ENCODE peak calls at places on chromosomes 2 and 18, in four cellular contexts. G is transverse colon, N is A549, F is suprapubic skin. K is an unnamed sample.

GRCh38 chr2:2270808-2271415 is 60.2 kb downstream of the MYT1L start:
- DNase-seq in G (no peak), N (no peak), F (no peak), K (no peak)

GRCh38 chr2:100064592-100065006 is 77.8 kb downstream of the AFF3 start:
- DNase-seq in G (no peak), N (no peak), F (no peak), K (no peak)

GRCh38 chr2:12284487-12284886 is 432.2 kb upstream of the TRIB2 start:
- DNase-seq in G (no peak), N (no peak), F (no peak), K (no peak)

GRCh38 chr2:208496129-208496528 is 89.5 kb downstream of the PTH2R start:
- DNase-seq in G (no peak), N (no peak), F (no peak), K (no peak)

GRCh38 chr2:221529943-221530652 is 42.0 kb downstream of the EPHA4 start:
- DNase-seq in G (no peak), N (peak; percentile 24), F (no peak), K (no peak)

GRCh38 chr2:124209441-124209840 is 184.4 kb downstream of the CNTNAP5 start:
- DNase-seq in G (no peak), N (no peak), F (no peak), K (no peak)

GRCh38 chr2:102975996-102976636 is 214.3 kb downstream of the TMEM182 start:
- DNase-seq in G (peak; percentile 24), N (peak; percentile 55), F (no peak), K (no peak)

GRCh38 chr2:1681323-1682310 is 62.7 kb downstream of the PXDN start:
- DNase-seq in G (no peak), N (no peak), F (no peak), K (no peak)

GRCh38 chr2:54341656-54342055 is 85.6 kb upstream of the TSPYL6 start:
- DNase-seq in G (no peak), N (no peak), F (no peak), K (no peak)

GRCh38 chr18:11310476-11311086 is 161.2 kb upstream of the PIEZO2 start:
- DNase-seq in G (peak; percentile 17), N (peak; percentile 52), F (no peak), K (no peak)

GRCh38 chr2:33160217-33160616 is 213.5 kb downstream of the LTBP1 start:
- DNase-seq in G (no peak), N (no peak), F (no peak), K (no peak)

GRCh38 chr2:33153008-33153407 is 206.3 kb downstream of the LTBP1 start:
- DNase-seq in G (no peak), N (no peak), F (no peak), K (no peak)

GRCh38 chr2:33158482-33159003 is 211.8 kb downstream of the LTBP1 start:
- DNase-seq in G (no peak), N (no peak), F (no peak), K (no peak)
- TF ChIP-seq EP300 in G (peak; percentile 94), N (no peak), F (peak; percentile 93), K (no peak)

GRCh38 chr2:96413067-96413722 is 77.6 kb downstream of the NCAPH start:
- DNase-seq in G (peak; percentile 39), N (peak; percentile 61), F (no peak), K (no peak)
- H3K4me3 ChIP-seq in G (peak overlapping the region; percentile 30), N (peak overlapping the region; percentile 47), F (peak overlapping the region; percentile 44), K (peak overlapping the region; percentile 10)

DNA sequence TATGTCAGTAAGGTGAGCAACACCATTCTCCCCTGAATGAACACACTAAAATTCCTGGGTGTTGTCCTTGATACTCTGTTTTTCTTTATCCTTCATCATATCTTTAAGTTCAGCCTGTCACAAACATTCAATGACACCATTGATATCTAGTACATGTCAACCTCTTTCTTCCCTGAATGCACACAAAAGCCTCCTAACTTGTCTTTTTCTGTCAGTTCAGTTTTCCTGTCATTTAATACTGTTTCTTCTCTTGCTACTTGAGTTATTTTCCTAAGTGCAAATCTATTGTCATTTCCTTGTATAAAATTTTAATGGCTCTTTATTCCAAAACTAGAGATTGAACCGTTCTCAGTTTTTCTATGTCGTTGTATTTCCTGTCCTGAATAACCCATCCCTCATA is 1107.6 kb upstream of the SLC39A10 start:
- DNase-seq in G (no peak), N (no peak), F (no peak), K (no peak)
- TF ChIP-seq EP300 in G (no peak), N (no peak), F (no peak), K (no peak)

DNA sequence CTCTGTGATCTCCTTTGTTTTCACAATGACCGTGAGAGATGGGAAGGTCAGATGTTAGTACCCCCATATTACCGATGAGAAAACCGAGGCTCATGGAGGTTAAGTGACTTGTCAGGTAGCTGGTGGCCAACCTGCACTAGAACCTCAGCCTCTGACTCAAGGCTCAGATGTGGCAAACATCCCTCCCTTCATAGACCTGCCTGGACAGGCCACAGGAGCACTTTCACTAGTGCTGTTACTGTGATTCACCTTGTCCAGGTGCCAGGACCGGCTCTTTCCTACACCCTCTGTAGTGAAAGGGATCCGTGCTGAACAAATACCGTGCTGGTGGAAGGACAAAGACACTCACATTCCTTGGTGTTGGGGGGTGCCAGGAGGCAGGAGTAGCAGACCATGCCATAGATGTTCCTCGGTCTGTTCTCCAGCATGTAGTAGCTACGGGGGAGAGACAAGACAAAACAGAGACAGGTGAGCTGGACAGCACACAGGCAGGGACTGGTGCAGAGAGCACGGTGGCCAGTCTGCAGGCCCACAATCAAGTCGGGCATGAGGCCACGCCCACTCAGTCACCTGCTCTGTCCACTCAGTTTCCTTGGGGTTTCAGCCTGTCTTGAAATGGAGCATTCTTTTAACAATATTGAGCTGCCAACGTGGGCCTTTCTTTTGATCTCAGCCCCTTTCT is 65.9 kb downstream of the EDAR start:
- DNase-seq in G (no peak), N (no peak), F (peak; percentile 67), K (no peak)
- H3K4me3 ChIP-seq in G (no peak overlapping the region), N (no peak overlapping the region), F (no peak overlapping the region), K (no peak overlapping the region)

K was measured in ovary.